ENCODE peak calls at places on chromosomes 2 and 18, in six cellular contexts. C, Y, V, J, P and H are unnamed samples.

GRCh38 chr18:13641551-13642439 is 84.6 kb downstream of the FAM210A start:
- DNase-seq in C (no peak), Y (no peak), V (peak), J (no peak), P (no peak), H (no peak)

GRCh38 chr18:12325726-12326245 is 17.7 kb downstream of the TUBB6 start:
- DNase-seq in C (no peak), Y (peak), V (no peak), J (no peak), P (no peak), H (no peak)

GRCh38 chr2:241595600-241596140 is 37.1 kb downstream of the BOK start:
- DNase-seq in C (no peak), Y (no peak), V (peak), J (no peak), P (no peak), H (no peak)

GRCh38 chr2:158211516-158211915 is 109.8 kb downstream of the UPP2 start:
- DNase-seq in C (no peak), Y (no peak), V (no peak), J (no peak), P (no peak), H (no peak)

GRCh38 chr2:88753833-88754584 is 62.5 kb downstream of the RPIA start:
- DNase-seq in C (no peak), Y (no peak), V (peak), J (no peak), P (no peak), H (no peak)

GRCh38 chr2:241516520-241516965 is 8.2 kb upstream of the STK25 start:
- DNase-seq in C (no peak), Y (no peak), V (no peak), J (no peak), P (no peak), H (no peak)

GRCh38 chr2:72940786-72941185 is 23.5 kb downstream of the EMX1 start:
- DNase-seq in C (no peak), Y (no peak), V (peak), J (no peak), P (no peak), H (no peak)

GRCh38 chr2:9144047-9144446 is 62.6 kb upstream of the ASAP2 start:
- DNase-seq in C (no peak), Y (no peak), V (no peak), J (no peak), P (no peak), H (no peak)

GRCh38 chr18:64409511-64409910 is 260.6 kb upstream of the LINC00305 start:
- DNase-seq in C (no peak), Y (no peak), V (peak), J (no peak), P (no peak), H (no peak)

GRCh38 chr2:223477318-223477717 is 124.8 kb downstream of the SCG2 start:
- DNase-seq in C (no peak), Y (no peak), V (peak), J (no peak), P (no peak), H (no peak)

GRCh38 chr18:51952844-51953243 is 387.2 kb upstream of the DCC start:
- DNase-seq in C (no peak), Y (no peak), V (no peak), J (no peak), P (no peak), H (no peak)

GRCh38 chr18:23137093-23137640 is 1.9 kb downstream of the CABLES1 start:
- DNase-seq in C (no peak), Y (no peak), V (peak), J (no peak), P (no peak), H (no peak)

GRCh38 chr2:230877737-230878598 is 13.2 kb downstream of the ITM2C start:
- DNase-seq in C (no peak), Y (peak), V (no peak), J (no peak), P (no peak), H (peak)

GRCh38 chr2:74835831-74836674 is 2.1 kb downstream of the HK2 start:
- DNase-seq in C (no peak), Y (no peak), V (peak), J (no peak), P (no peak), H (no peak)

GRCh38 chr18:6885992-6886823 is 156.7 kb downstream of the ARHGAP28 start:
- DNase-seq in C (peak), Y (no peak), V (peak), J (no peak), P (peak), H (no peak)

GRCh38 chr2:33272001-33272400 is 204.4 kb upstream of the RASGRP3 start:
- DNase-seq in C (no peak), Y (no peak), V (peak), J (no peak), P (no peak), H (no peak)

GRCh38 chr2:36069083-36069482 is 286.5 kb upstream of the CRIM1 start:
- DNase-seq in C (no peak), Y (no peak), V (no peak), J (no peak), P (no peak), H (no peak)

GRCh38 chr2:36362291-36362690 is 6.7 kb downstream of the CRIM1 start:
- DNase-seq in C (no peak), Y (no peak), V (peak), J (no peak), P (no peak), H (no peak)

GRCh38 chr2:160109939-160110673 is 47.7 kb upstream of the PLA2R1 start:
- DNase-seq in C (peak), Y (no peak), V (peak), J (no peak), P (peak), H (peak)

GRCh38 chr2:201950606-201951005 is 83.0 kb upstream of the FZD7 start:
- DNase-seq in C (no peak), Y (no peak), V (no peak), J (no peak), P (no peak), H (no peak)

GRCh38 chr2:214482716-214483115 is 71.9 kb downstream of the VWC2L start:
- DNase-seq in C (no peak), Y (no peak), V (no peak), J (no peak), P (no peak), H (no peak)

GRCh38 chr2:72129676-72130340 is 17.9 kb downstream of the CYP26B1 start:
- DNase-seq in C (no peak), Y (peak), V (no peak), J (no peak), P (no peak), H (no peak)

GRCh38 chr2:28736034-28736433 is 15.6 kb upstream of the PPP1CB start:
- DNase-seq in C (no peak), Y (peak), V (no peak), J (no peak), P (no peak), H (peak)

GRCh38 chr2:206480161-206480560 is 36.8 kb downstream of the ADAM23 start:
- DNase-seq in C (no peak), Y (no peak), V (peak), J (no peak), P (no peak), H (no peak)

GRCh38 chr2:185978634-185979405 is 240.2 kb downstream of the FSIP2 start:
- DNase-seq in C (no peak), Y (no peak), V (no peak), J (no peak), P (no peak), H (no peak)

GRCh38 chr2:37318401-37318800 is 6.2 kb downstream of the PRKD3 start:
- DNase-seq in C (no peak), Y (no peak), V (peak), J (no peak), P (no peak), H (no peak)

GRCh38 chr2:21754164-21754788 is 630.5 kb downstream of the TDRD15 start:
- DNase-seq in C (no peak), Y (no peak), V (peak), J (no peak), P (no peak), H (no peak)

GRCh38 chr18:8868779-8869415 is 163.5 kb downstream of the MTCL1 start:
- DNase-seq in C (no peak), Y (no peak), V (no peak), J (no peak), P (no peak), H (no peak)

GRCh38 chr2:240871071-240871958 is 2.7 kb downstream of the AGXT start:
- DNase-seq in C (no peak), Y (no peak), V (no peak), J (no peak), P (no peak), H (no peak)

GRCh38 chr2:226683196-226683595 is 116.4 kb downstream of the IRS1 start:
- DNase-seq in C (no peak), Y (no peak), V (no peak), J (no peak), P (no peak), H (no peak)

GRCh38 chr18:3119401-3120323 is 100.1 kb downstream of the MYOM1 start:
- DNase-seq in C (no peak), Y (no peak), V (peak), J (no peak), P (no peak), H (no peak)

GRCh38 chr2:238914648-238915015 is 66.7 kb downstream of the TWIST2 start:
- DNase-seq in C (no peak), Y (no peak), V (peak), J (no peak), P (peak), H (no peak)

GRCh38 chr2:192043216-192043870 is 151.4 kb downstream of the TMEFF2 start:
- DNase-seq in C (no peak), Y (no peak), V (no peak), J (no peak), P (no peak), H (no peak)